ENCODE peak calls at places on chromosome 18, in five cellular contexts. T, R, D, M and P are unnamed samples.

GRCh38 chr18:26470011-26470637 is 78.2 kb downstream of the KCTD1 start:
- DNase-seq in R (peak), T (no peak), D (no peak), M (no peak), P (no peak)

GRCh38 chr18:42053188-42053781 is 98.3 kb downstream of the PIK3C3 start:
- DNase-seq in M (no peak), R (no peak), D (peak), T (no peak), P (no peak)

GRCh38 chr18:67926929-67927864 is 410.7 kb upstream of the DSEL start:
- DNase-seq in M (no peak), T (no peak), D (no peak), R (no peak), P (no peak)

GRCh38 chr18:9337875-9338274 is 3.3 kb downstream of the TWSG1 start:
- DNase-seq in R (no peak), D (no peak), T (no peak), M (no peak), P (peak)

GRCh38 chr18:74806700-74807416 is 209.2 kb downstream of the ZNF407 start:
- DNase-seq in D (peak), T (peak), M (peak), R (peak), P (peak)

GRCh38 chr18:48728204-48728833 is 189.5 kb downstream of the CTIF start:
- DNase-seq in R (peak), M (no peak), D (peak), T (peak), P (no peak)

GRCh38 chr18:7369006-7369405 is 138.1 kb downstream of the LRRC30 start:
- DNase-seq in D (no peak), M (no peak), R (no peak), T (no peak), P (no peak)

GRCh38 chr18:39939209-39939608 is 2015.8 kb upstream of the PIK3C3 start:
- DNase-seq in M (no peak), D (no peak), T (no peak), R (no peak), P (no peak)

GRCh38 chr18:69636529-69637301 is 236.0 kb downstream of the DOK6 start:
- DNase-seq in M (no peak), D (no peak), T (no peak), R (no peak), P (no peak)

GRCh38 chr18:9101730-9102390 is 639 bp upstream of the NDUFV2 start:
- DNase-seq in D (peak), T (peak), M (no peak), R (no peak), P (no peak)

GRCh38 chr18:55318864-55319516 is 269.0 kb downstream of the TCF4 start:
- DNase-seq in M (no peak), T (no peak), D (peak), R (peak), P (no peak)

GRCh38 chr18:3463052-3463451 is 13.1 kb downstream of the TGIF1 start:
- DNase-seq in D (peak), R (no peak), M (no peak), T (no peak), P (no peak)

GRCh38 chr18:58496937-58497336 is 132.0 kb downstream of the ALPK2 start:
- DNase-seq in D (no peak), R (no peak), T (no peak), M (no peak), P (no peak)

GRCh38 chr18:13501896-13502295 is 224.5 kb downstream of the FAM210A start:
- DNase-seq in R (no peak), M (no peak), T (no peak), D (no peak), P (peak)

GRCh38 chr18:48957616-48958015 is 6.9 kb upstream of the SMAD7 start:
- DNase-seq in M (no peak), R (no peak), T (no peak), D (no peak), P (no peak)

GRCh38 chr18:72410399-72410798 is 133.7 kb downstream of the CBLN2 start:
- DNase-seq in T (no peak), M (no peak), R (no peak), D (peak), P (no peak)

GRCh38 chr18:10032331-10032979 is 118.6 kb downstream of the VAPA start:
- DNase-seq in M (no peak), R (no peak), T (no peak), D (no peak), P (no peak)

GRCh38 chr18:24627644-24628315 is 167.3 kb downstream of the HRH4 start:
- DNase-seq in T (no peak), M (no peak), R (no peak), D (no peak), P (no peak)

GRCh38 chr18:4430836-4431235 is 24.3 kb downstream of the DLGAP1 start:
- DNase-seq in R (no peak), M (no peak), D (no peak), T (no peak), P (no peak)

GRCh38 chr18:28189400-28190239 is 12.7 kb upstream of the CDH2 start:
- DNase-seq in T (no peak), D (peak), R (peak), M (peak), P (no peak)

GRCh38 chr18:23317975-23318675 is 135.0 kb upstream of the RIOK3 start:
- DNase-seq in T (no peak), D (peak), M (no peak), R (no peak), P (no peak)

GRCh38 chr18:12679183-12679786 is 21.4 kb upstream of the SPIRE1 start:
- DNase-seq in R (no peak), D (peak), T (no peak), M (no peak), P (no peak)

GRCh38 chr18:50687491-50687890 is 127.6 kb downstream of the MAPK4 start:
- DNase-seq in D (no peak), T (no peak), R (no peak), M (no peak), P (no peak)

GRCh38 chr18:2002178-2002577 is 569.1 kb downstream of the METTL4 start:
- DNase-seq in R (no peak), M (no peak), T (no peak), D (no peak), P (no peak)

GRCh38 chr18:48779462-48779861 is 171.3 kb downstream of the SMAD7 start:
- DNase-seq in R (no peak), M (no peak), T (no peak), D (no peak), P (no peak)

GRCh38 chr18:76656925-76657324 is 161.9 kb upstream of the ZNF516 start:
- DNase-seq in R (no peak), M (no peak), T (no peak), D (no peak), P (no peak)

GRCh38 chr18:45839415-45840395 is 14.2 kb downstream of the SIGLEC15 start:
- DNase-seq in M (no peak), T (no peak), D (peak), R (peak), P (no peak)
- TF ChIP-seq CTCF in M (peak), T (peak), D (peak), R (peak), P (peak)

DNA sequence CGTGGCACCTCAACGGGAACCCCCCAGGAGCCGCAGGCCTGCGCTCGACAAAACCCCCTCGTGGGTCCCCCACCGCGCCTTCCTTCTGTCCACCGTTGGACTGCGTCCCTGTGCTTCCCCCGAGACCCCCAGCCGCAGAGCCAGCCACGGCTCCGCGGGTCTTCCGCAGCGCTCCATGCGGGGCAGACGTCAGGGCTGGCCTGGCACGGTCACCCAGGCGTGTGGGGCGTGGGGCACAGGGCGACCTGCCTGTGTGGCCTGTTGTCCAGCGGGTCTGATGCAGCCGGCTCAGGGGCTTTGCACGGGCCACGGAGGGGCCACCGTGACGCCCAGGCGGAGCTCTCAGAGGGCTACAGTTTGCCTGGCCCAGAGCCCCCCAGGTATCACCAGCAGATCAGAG is 11.0 kb downstream of the NFATC1 start:
- DNase-seq in T (no peak), R (no peak), D (no peak), M (no peak), P (no peak)
- H3K4me3 ChIP-seq in T (no peak), R (no peak), D (no peak), M (no peak), P (no peak)

GRCh38 chr18:79218605-79219195 is 149.5 kb downstream of the ATP9B start:
- DNase-seq in R (no peak), D (no peak), T (no peak), M (no peak), P (no peak)

GRCh38 chr18:79222790-79223189 is 153.6 kb downstream of the ATP9B start:
- DNase-seq in M (no peak), D (no peak), T (no peak), R (no peak), P (no peak)

GRCh38 chr18:79216176-79216575 is 147.0 kb downstream of the ATP9B start:
- DNase-seq in D (no peak), R (no peak), M (no peak), T (no peak), P (no peak)

GRCh38 chr18:79221136-79221535 is 151.9 kb downstream of the ATP9B start:
- DNase-seq in M (no peak), R (no peak), T (no peak), D (no peak), P (no peak)

GRCh38 chr18:79217979-79218604 is 148.9 kb downstream of the ATP9B start:
- DNase-seq in R (no peak), D (no peak), M (no peak), T (no peak), P (no peak)
- TF ChIP-seq CTCF in R (no peak), D (no peak), M (no peak), T (no peak), P (no peak)

GRCh38 chr18:37567994-37568359 is 2.4 kb upstream of the CELF4 start:
- DNase-seq in T (no peak), D (no peak), M (no peak), R (no peak), P (no peak)
- H3K4me3 ChIP-seq in T (no peak), D (no peak), M (no peak), R (no peak), P (no peak)